ENCODE peak calls at places on chromosomes 13 and 19, in seven cellular contexts. D, U, T, Z, I, M and K are unnamed samples.
A peak's percentile ranks its signal among the peaks of the same experiment; 100 is the strongest.

GRCh38 chr19:10899171-10899653 is 27.9 kb downstream of the CARM1 start:
- DNase-seq in D (peak; percentile 93), U (no peak), T (peak; percentile 72), Z (no peak), I (no peak), M (no peak), K (no peak)

GRCh38 chr19:2232286-2233151 is 3.6 kb downstream of the PLEKHJ1 start:
- DNase-seq in D (no peak), U (no peak), T (no peak), Z (no peak), I (no peak), M (no peak), K (no peak)

GRCh38 chr19:4094761-4095487 is 28.2 kb upstream of the ZBTB7A start:
- DNase-seq in D (peak; percentile 92), U (no peak), T (no peak), Z (no peak), I (no peak), M (no peak), K (no peak)

GRCh38 chr13:25501231-25501630 is 129.5 kb downstream of the ATP8A2 start:
- DNase-seq in D (no peak), U (no peak), T (no peak), Z (no peak), I (no peak), M (no peak), K (no peak)

GRCh38 chr13:64428196-64428595 is 2801.9 kb downstream of the PCDH9 start:
- DNase-seq in D (no peak), U (no peak), T (no peak), Z (no peak), I (peak; percentile 4), M (no peak), K (peak; percentile 54)

GRCh38 chr19:3586124-3586626 is 897 bp downstream of the GIPC3 start:
- DNase-seq in D (no peak), U (no peak), T (no peak), Z (no peak), I (peak; percentile 79), M (no peak), K (no peak)

GRCh38 chr19:18794029-18794313 is 2.9 kb upstream of the COMP start:
- DNase-seq in D (no peak), U (no peak), T (no peak), Z (no peak), I (no peak), M (no peak), K (no peak)

GRCh38 chr13:72808917-72809500 is 27.1 kb downstream of the PIBF1 start:
- DNase-seq in D (no peak), U (no peak), T (no peak), Z (peak; percentile 28), I (peak; percentile 9), M (no peak), K (no peak)

GRCh38 chr19:49389406-49389805 is 1.4 kb downstream of the KASH5 start:
- DNase-seq in D (no peak), U (no peak), T (no peak), Z (no peak), I (no peak), M (no peak), K (no peak)

GRCh38 chr13:36787181-36787580 is 31.8 kb upstream of the RFXAP start:
- DNase-seq in D (no peak), U (no peak), T (no peak), Z (no peak), I (no peak), M (no peak), K (no peak)

GRCh38 chr13:106916329-106916728 is 348.4 kb upstream of the ARGLU1 start:
- DNase-seq in D (no peak), U (no peak), T (no peak), Z (peak; percentile 37), I (no peak), M (no peak), K (peak; percentile 5)

GRCh38 chr13:98055623-98056022 is 87.3 kb upstream of the FARP1 start:
- DNase-seq in D (no peak), U (no peak), T (no peak), Z (no peak), I (no peak), M (no peak), K (no peak)
- TF ChIP-seq CTCF in D (no peak), U (no peak), T (no peak), Z (no peak), I (no peak), M (no peak), K (no peak)

GRCh38 chr13:77745784-77746183 is 48.3 kb downstream of the SLAIN1 start:
- DNase-seq in D (no peak), U (no peak), T (no peak), Z (no peak), I (no peak), M (no peak), K (no peak)

GRCh38 chr13:77752512-77753069 is 55.1 kb downstream of the SLAIN1 start:
- DNase-seq in D (no peak), U (no peak), T (no peak), Z (no peak), I (no peak), M (no peak), K (no peak)

GRCh38 chr13:77751513-77752456 is 54.3 kb downstream of the SLAIN1 start:
- DNase-seq in D (peak; percentile 25), U (no peak), T (no peak), Z (peak; percentile 62), I (peak; percentile 62), M (no peak), K (no peak)

DNA sequence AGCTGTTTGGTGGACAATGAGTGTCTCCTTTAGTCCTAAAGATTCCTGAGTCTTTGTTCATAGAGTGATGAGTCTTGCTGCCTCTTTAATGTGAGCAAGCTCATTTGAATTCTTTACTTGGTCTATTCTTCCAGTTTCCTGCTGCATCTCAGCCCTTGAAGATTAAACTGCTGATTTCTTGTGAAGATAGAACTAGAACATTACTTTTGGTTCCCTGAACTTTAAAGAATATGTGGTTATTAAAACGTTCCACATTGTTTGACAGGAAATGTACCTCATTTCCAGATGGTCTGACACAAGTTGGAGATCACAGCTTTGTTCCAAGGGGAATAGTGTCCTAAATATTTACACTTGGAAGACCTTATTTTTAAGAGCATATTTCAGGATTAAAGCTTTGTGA is 52.0 kb downstream of the SLAIN1 start:
- DNase-seq in D (no peak), U (no peak), T (no peak), Z (no peak), I (peak; percentile 37), M (no peak), K (no peak)
- H3K36me3 ChIP-seq in D (no peaks in the 10 kb centered on the region), U (no peaks in the 10 kb centered on the region), T (no peaks in the 10 kb centered on the region), Z (peaks cover 13% of the 10 kb centered on the region), I (peaks cover 8% of the 10 kb centered on the region), M (peaks cover 25% of the 10 kb centered on the region), K (no peaks in the 10 kb centered on the region)

DNA sequence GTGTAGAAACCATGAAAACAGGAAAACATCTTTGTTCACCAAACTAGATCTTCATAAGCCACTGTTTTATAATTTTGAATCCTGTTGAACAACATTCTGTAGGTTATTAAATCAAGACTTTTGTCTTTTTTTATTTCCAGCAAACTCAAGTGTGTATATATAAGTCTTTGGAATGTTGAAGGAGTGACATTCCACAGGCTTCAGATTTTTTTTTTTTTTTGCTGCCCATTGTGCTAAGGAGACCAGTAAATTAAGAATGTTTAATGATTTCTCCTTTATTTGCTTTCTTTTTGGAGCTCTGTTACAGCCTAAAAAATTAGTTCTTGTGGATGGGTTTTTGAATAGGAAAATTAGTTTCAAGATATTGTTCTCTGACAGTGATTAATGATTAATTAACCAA is 89.7 kb downstream of the LMO7 start:
- DNase-seq in D (no peak), U (no peak), T (no peak), Z (no peak), I (no peak), M (no peak), K (no peak)
- H3K4me3 ChIP-seq in D (no peak overlapping the region), U (no peak overlapping the region), T (no peak overlapping the region), Z (no peak overlapping the region), I (no peak overlapping the region), M (no peak overlapping the region), K (no peak overlapping the region)

GRCh38 chr19:35306473-35307246 is 14.7 kb downstream of the MAG start:
- DNase-seq in D (no peak), U (peak; percentile 32), T (no peak), Z (no peak), I (peak; percentile 48), M (no peak), K (no peak)
- TF ChIP-seq CTCF in D (no peak), U (no peak), T (no peak), Z (peak; percentile 15), I (peak; percentile 56), M (no peak), K (no peak)

DNA sequence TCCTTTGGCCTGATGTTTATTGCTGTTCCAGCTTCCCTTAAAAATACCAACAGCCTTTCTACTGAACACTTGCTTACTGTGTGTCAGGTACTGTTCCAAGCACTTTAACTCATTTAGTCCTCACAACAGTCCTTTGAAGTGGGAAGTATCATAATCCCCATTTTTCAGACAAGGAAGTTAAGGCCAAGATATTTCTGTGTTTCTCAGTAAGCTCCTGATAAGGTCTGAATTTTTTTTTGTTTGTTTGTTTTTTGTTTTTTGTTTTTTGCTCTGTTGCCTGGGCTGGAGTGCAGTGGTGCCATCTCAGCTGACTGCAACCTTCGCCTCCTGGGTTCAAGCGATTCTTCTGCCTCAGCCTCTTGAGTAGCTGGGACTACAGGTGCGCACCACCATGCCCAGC is 7.5 kb downstream of the SNRPA start:
- DNase-seq in D (no peak), U (no peak), T (no peak), Z (no peak), I (no peak), M (no peak), K (no peak)
- H3K36me3 ChIP-seq in D (peaks cover 29% of the 10 kb centered on the region), U (peaks cover 62% of the 10 kb centered on the region), T (peaks cover 92% of the 10 kb centered on the region), Z (peaks cover 45% of the 10 kb centered on the region), I (peaks cover 6% of the 10 kb centered on the region), M (peaks cover 90% of the 10 kb centered on the region), K (peaks cover 32% of the 10 kb centered on the region)

GRCh38 chr13:21100994-21101757 is 39.8 kb upstream of the LATS2 start:
- DNase-seq in D (no peak), U (no peak), T (no peak), Z (no peak), I (no peak), M (no peak), K (no peak)
- H3K4me3 ChIP-seq in D (no peak overlapping the region), U (no peak overlapping the region), T (no peak overlapping the region), Z (no peak overlapping the region), I (no peak overlapping the region), M (no peak overlapping the region), K (no peak overlapping the region)

DNA sequence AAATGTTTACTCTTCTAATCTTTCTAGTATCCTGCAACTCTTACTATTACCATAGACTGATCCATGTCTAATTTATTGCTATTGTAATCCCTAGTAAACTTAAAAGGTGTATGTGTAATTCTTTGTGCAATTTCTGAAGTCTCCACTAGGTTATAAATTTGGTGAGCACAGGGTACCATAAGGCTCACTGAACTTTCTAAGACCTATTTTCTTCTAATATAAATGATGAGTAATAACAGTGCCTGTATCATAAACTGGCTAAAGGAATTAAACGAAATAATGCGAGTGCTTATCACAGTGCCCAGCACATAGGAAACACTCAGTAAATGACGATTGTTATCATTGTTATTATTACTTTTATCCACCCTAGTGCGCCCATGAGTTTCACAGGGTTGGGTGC is 119.1 kb downstream of the KLF12 start:
- DNase-seq in D (no peak), U (no peak), T (no peak), Z (peak; percentile 4), I (no peak), M (no peak), K (no peak)
- TF ChIP-seq CTCF in D (no peak), U (no peak), T (peak; percentile 11), Z (peak; percentile 17), I (peak; percentile 41), M (no peak), K (peak; percentile 10)

DNA sequence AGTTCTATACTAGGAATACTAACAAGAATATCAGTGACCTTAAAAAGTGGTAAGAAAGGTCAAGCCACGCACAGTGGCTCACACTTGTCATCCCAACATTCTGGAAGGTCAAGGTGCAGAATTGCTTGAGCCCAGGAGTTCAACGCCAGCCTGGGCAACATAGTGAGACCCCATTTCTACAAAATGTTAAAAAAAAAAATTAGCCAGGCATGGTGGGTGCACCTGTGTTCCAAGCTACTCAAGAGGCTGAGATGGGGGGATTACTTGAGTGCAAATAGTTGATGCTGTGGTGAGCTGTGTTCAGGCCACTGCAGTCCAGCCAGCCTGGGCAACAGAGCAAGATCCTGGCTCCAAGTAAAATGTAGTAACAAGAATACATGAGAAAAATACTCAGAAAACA is 61.8 kb downstream of the PCDH9 start:
- DNase-seq in D (no peak), U (no peak), T (no peak), Z (no peak), I (no peak), M (no peak), K (no peak)
- H3K36me3 ChIP-seq in D (no peaks in the 10 kb centered on the region), U (no peaks in the 10 kb centered on the region), T (no peaks in the 10 kb centered on the region), Z (no peaks in the 10 kb centered on the region), I (no peaks in the 10 kb centered on the region), M (no peaks in the 10 kb centered on the region), K (no peaks in the 10 kb centered on the region)